ENCODE peak calls at places on chromosome 18, in four cellular contexts. A is H1, R is SK-N-SH, S is GM12878. H is an unnamed sample.

GRCh38 chr18:22689711-22690110 is 243.4 kb upstream of the RBBP8 start:
- DNase-seq in A (no peak), R (no peak), S (no peak), H (no peak)

GRCh38 chr18:63545094-63545493 is 2.9 kb downstream of the SERPINB12 start:
- DNase-seq in A (no peak), R (no peak), S (no peak), H (no peak)

GRCh38 chr18:65753520-65753919 is 2.7 kb downstream of the CDH7 start:
- DNase-seq in A (no peak), R (peak), S (no peak), H (peak)

GRCh38 chr18:22494771-22495170 is 77.1 kb upstream of the CTAGE1 start:
- DNase-seq in A (no peak), R (no peak), S (no peak), H (no peak)

GRCh38 chr18:79511671-79512301 is 116.1 kb downstream of the NFATC1 start:
- DNase-seq in A (no peak), R (peak), S (no peak), H (no peak)

GRCh38 chr18:69590150-69590549 is 189.5 kb downstream of the DOK6 start:
- DNase-seq in A (no peak), R (no peak), S (no peak), H (no peak)

GRCh38 chr18:38805256-38805655 is 1239.7 kb upstream of the CELF4 start:
- DNase-seq in A (no peak), R (no peak), S (no peak), H (no peak)

GRCh38 chr18:32714571-32715148 is 58.2 kb downstream of the KLHL14 start:
- DNase-seq in A (peak), R (peak), S (peak), H (peak)

GRCh38 chr18:63293930-63294329 is 25.6 kb downstream of the BCL2 start:
- DNase-seq in A (no peak), R (no peak), S (no peak), H (no peak)

GRCh38 chr18:24543408-24544140 is 83.1 kb downstream of the HRH4 start:
- DNase-seq in A (no peak), R (no peak), S (no peak), H (no peak)

GRCh38 chr18:60740313-60740712 is 367.7 kb upstream of the MC4R start:
- DNase-seq in A (no peak), R (no peak), S (no peak), H (no peak)

GRCh38 chr18:23356915-23357421 is 96.1 kb upstream of the RIOK3 start:
- DNase-seq in A (no peak), R (no peak), S (no peak), H (no peak)

GRCh38 chr18:27136208-27136535 is 48.9 kb downstream of the CHST9 start:
- DNase-seq in A (no peak), R (no peak), S (no peak), H (no peak)

GRCh38 chr18:22439447-22439846 is 21.7 kb upstream of the CTAGE1 start:
- DNase-seq in A (no peak), R (no peak), S (no peak), H (no peak)

GRCh38 chr18:49588971-49589370 is 27.1 kb downstream of the LIPG start:
- DNase-seq in A (no peak), R (no peak), S (no peak), H (no peak)

GRCh38 chr18:38940863-38941531 is 1375.4 kb upstream of the CELF4 start:
- DNase-seq in A (no peak), R (no peak), S (peak), H (peak)

GRCh38 chr18:42114310-42114943 is 159.4 kb downstream of the PIK3C3 start:
- DNase-seq in A (peak), R (peak), S (peak), H (peak)

GRCh38 chr18:74478876-74479275 is 17.3 kb upstream of the CNDP2 start:
- DNase-seq in A (no peak), R (no peak), S (no peak), H (no peak)

GRCh38 chr18:74416124-74416523 is 41.0 kb downstream of the DIPK1C start:
- DNase-seq in A (no peak), R (no peak), S (no peak), H (no peak)

GRCh38 chr18:10289265-10289664 is 165.2 kb upstream of the APCDD1 start:
- DNase-seq in A (no peak), R (no peak), S (no peak), H (no peak)

GRCh38 chr18:13446581-13447470 is 228.3 kb downstream of the LDLRAD4 start:
- DNase-seq in A (no peak), R (no peak), S (no peak), H (no peak)

GRCh38 chr18:22194151-22194598 is 24.8 kb downstream of the GATA6 start:
- DNase-seq in A (no peak), R (no peak), S (no peak), H (peak)

GRCh38 chr18:10454800-10455550 is 540 bp downstream of the APCDD1 start:
- DNase-seq in A (no peak), R (no peak), S (no peak), H (no peak)

GRCh38 chr18:12608292-12608691 is 49.6 kb downstream of the SPIRE1 start:
- DNase-seq in A (no peak), R (no peak), S (no peak), H (no peak)

GRCh38 chr18:50466634-50467033 is 91.8 kb downstream of the SKA1 start:
- DNase-seq in A (no peak), R (no peak), S (no peak), H (no peak)

GRCh38 chr18:30562231-30562630 is 480.3 kb downstream of the DSC3 start:
- DNase-seq in A (no peak), R (no peak), S (no peak), H (no peak)

GRCh38 chr18:80254971-80255500 is 7.7 kb upstream of the PARD6G start:
- DNase-seq in A (no peak), R (no peak), S (no peak), H (no peak)

GRCh38 chr18:12307251-12307736 is 747 bp upstream of the TUBB6 start:
- DNase-seq in A (no peak), R (peak), S (no peak), H (no peak)

GRCh38 chr18:49459404-49460171 is 857 bp downstream of the DYM start:
- DNase-seq in A (no peak), R (peak), S (no peak), H (no peak)

GRCh38 chr18:42931501-42931900 is 184.0 kb downstream of the RIT2 start:
- DNase-seq in A (no peak), R (no peak), S (no peak), H (no peak)

GRCh38 chr18:51107082-51107481 is 77.1 kb downstream of the SMAD4 start:
- DNase-seq in A (no peak), R (no peak), S (no peak), H (no peak)

GRCh38 chr18:12041561-12041960 is 52.1 kb upstream of the ANKRD62 start:
- DNase-seq in A (no peak), R (no peak), S (no peak), H (no peak)

GRCh38 chr18:6624271-6624670 is 105.2 kb upstream of the ARHGAP28 start:
- DNase-seq in A (no peak), R (no peak), S (no peak), H (no peak)

GRCh38 chr18:70121842-70122241 is 83.6 kb downstream of the RTTN start:
- DNase-seq in A (no peak), R (no peak), S (peak), H (no peak)

GRCh38 chr18:61333271-61333745 is at the start of gene CDH20:
- DNase-seq in A (no peak), R (no peak), S (no peak), H (no peak)

GRCh38 chr18:52343138-52343537 is 3.1 kb downstream of the DCC start:
- DNase-seq in A (no peak), R (peak), S (no peak), H (no peak)

GRCh38 chr18:55179460-55180195 is 220.4 kb upstream of the CCDC68 start:
- DNase-seq in A (no peak), R (no peak), S (no peak), H (no peak)

GRCh38 chr18:31493941-31494340 is 4.0 kb upstream of the DSG2 start:
- DNase-seq in A (no peak), R (no peak), S (no peak), H (no peak)

GRCh38 chr18:3593904-3594759 is 144.2 kb downstream of the TGIF1 start:
- DNase-seq in A (peak), R (peak), S (peak), H (peak)
- TF ChIP-seq NRF1 in A (no peak), R (peak), S (peak), H (no peak)

GRCh38 chr18:29145993-29146539 is 969.1 kb upstream of the CDH2 start:
- DNase-seq in A (no peak), R (peak), S (no peak), H (no peak)

GRCh38 chr18:29147944-29148343 is 971.0 kb upstream of the CDH2 start:
- DNase-seq in A (no peak), R (no peak), S (no peak), H (no peak)
- TF ChIP-seq NRF1 in A (no peak), R (no peak), S (no peak), H (no peak)

GRCh38 chr18:44841769-44842587 is 161.3 kb downstream of the SETBP1 start:
- DNase-seq in A (no peak), R (no peak), S (no peak), H (no peak)
- TF ChIP-seq NRF1 in A (no peak), R (no peak), S (no peak), H (no peak)

DNA sequence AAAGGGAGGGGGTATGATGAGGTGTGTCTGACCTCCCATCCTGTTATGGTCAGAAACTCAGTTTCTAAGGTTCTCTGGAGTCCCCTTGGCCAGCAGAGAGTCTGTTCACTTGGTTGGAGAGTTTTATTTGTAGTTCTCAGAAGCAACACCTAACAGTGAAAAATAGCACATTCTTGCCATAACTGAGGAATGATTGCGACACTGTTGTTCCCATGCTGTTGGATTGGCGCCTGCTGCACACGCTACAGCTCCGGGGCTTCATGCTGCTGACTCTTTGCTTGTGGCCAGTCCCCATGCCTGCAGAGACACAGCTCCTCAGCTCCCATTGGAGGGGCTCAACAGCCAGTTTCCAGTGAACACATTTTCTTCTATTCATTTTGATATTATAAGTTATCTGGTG is 42.1 kb downstream of the TPGS2 start:
- DNase-seq in A (no peak), R (no peak), S (no peak), H (no peak)
- TF ChIP-seq NRF1 in A (no peak), R (no peak), S (no peak), H (no peak)

GRCh38 chr18:58117685-58118403 is 73.8 kb downstream of the NEDD4L start:
- DNase-seq in A (no peak), R (no peak), S (no peak), H (peak)
- TF ChIP-seq NRF1 in A (no peak), R (no peak), S (no peak), H (peak)

GRCh38 chr18:67517224-67517765 is 775 bp upstream of the DSEL start:
- DNase-seq in A (no peak), R (no peak), S (no peak), H (no peak)
- TF ChIP-seq NRF1 in A (no peak), R (no peak), S (no peak), H (no peak)

DNA sequence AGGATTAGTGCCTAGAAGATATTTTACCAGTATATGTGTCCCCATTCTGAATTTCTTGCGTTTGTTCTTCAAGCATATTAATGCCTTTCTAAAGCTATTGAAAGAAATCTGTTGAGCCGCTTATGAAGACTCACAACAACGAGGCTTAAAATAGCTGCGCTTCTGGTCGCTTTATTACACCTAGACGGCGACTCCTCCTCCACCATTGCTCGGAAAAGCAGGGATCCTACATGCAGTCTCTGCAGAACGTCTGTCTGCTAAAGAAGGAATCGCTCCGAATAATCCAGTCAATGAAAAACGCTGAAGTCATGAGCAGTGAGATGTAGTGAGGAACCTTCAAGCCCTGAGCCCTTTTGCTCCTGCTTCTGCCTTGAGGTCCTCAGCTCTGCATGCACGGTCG is 94.8 kb upstream of the ZNF516 start:
- DNase-seq in A (no peak), R (no peak), S (no peak), H (no peak)
- TF ChIP-seq NRF1 in A (no peak), R (no peak), S (no peak), H (no peak)

DNA sequence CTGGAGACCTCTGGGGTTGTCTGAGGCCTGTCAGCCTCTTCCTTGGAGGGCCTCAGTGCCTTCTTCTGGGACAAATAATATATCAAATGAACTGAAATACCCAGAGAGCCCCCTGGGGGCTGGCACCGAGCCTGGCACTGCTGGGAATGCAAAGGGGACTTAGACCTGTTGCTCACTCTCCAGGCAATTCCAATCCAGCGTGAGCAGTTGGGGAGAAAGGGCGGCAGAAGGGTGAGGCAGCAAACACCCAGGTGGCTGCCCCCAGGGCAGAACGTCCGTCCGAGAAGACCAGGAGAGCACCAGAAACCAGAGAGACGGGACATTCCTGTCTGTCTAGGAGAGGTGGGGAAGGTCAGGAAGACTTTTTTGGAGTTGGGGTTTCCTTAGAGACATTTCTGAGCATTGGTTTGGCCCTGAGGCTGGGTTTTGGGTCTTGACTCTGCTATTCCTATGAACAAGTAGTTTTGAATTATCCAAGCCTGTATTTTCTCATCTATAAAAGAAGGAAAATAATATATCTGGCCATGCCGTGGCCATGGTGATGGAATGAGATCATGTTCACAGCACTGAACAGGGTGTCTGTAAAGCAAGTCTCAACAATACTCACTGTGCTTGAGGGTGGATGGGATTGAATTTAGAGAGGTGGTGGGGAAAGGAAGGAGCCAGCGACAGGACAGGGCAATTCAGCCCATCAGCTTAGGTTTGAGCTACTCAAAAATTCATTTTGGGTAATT is 44.3 kb upstream of the ZBTB7C start:
- DNase-seq in A (no peak), R (no peak), S (no peak), H (no peak)
- TF ChIP-seq NRF1 in A (no peak), R (no peak), S (no peak), H (no peak)

GRCh38 chr18:67132919-67133318 is 383.6 kb downstream of the DSEL start:
- DNase-seq in A (no peak), R (no peak), S (no peak), H (no peak)
- TF ChIP-seq NRF1 in A (no peak), R (no peak), S (no peak), H (no peak)

DNA sequence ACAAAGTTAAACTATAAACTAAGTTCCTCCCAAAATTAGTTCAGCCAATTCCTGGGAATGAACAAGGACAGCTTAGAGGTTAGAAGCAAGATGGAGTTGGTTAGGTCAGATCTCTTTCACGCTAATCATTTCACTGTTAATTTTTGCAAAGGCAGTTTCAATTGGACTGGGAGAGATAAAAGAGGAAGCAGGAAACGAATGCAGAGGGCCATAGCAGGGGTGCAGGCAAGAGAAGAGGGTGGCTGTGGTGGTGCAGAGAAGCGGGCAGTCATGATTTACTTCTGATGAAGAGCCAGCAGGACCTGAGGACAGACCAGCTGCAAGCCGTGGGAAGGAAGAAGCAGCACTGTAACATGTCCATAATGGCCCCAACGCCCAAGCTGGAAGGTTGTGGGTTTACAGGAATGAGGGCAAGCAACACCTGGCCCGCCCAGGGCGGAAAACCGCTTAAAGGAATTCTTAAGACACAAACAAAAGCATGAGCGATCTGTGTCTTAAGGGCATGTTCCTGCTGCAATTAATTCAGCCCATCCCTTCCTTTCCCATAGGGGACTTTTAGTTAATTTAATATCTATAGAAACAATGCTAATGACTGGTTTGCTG is 4.1 kb upstream of the RMP24 start:
- DNase-seq in A (no peak), R (no peak), S (no peak), H (no peak)
- TF ChIP-seq NRF1 in A (no peak), R (no peak), S (no peak), H (no peak)

H was measured in K562.